ENCODE peak calls at places on chromosome 13, in nine cellular contexts. J, S, R, O, E, P, G, U and T are unnamed samples.
A peak's percentile ranks its signal among the peaks of the same experiment; 100 is the strongest.

GRCh38 chr13:40668335-40668734 is 1.9 kb upstream of the FOXO1 start:
- DNase-seq in J (peak; percentile 58), S (peak; percentile 29), R (peak; percentile 84), O (peak; percentile 57), E (peak; percentile 80), P (peak; percentile 39), G (no peak), U (no peak), T (no peak)

GRCh38 chr13:76720827-76721226 is 165.4 kb downstream of the KCTD12 start:
- DNase-seq in J (no peak), S (no peak), R (no peak), O (no peak), E (no peak), P (no peak), G (no peak), U (no peak), T (no peak)

GRCh38 chr13:42123600-42123999 is 75.2 kb downstream of the DGKH start:
- DNase-seq in J (no peak), S (no peak), R (no peak), O (no peak), E (no peak), P (no peak), G (no peak), U (no peak), T (no peak)

GRCh38 chr13:36282818-36283432 is 14.7 kb downstream of the CCDC169 start:
- DNase-seq in J (peak; percentile 41), S (peak; percentile 15), R (peak; percentile 31), O (peak; percentile 64), E (peak; percentile 72), P (peak; percentile 66), G (peak; percentile 2), U (peak; percentile 44), T (peak; percentile 60)

GRCh38 chr13:66069570-66069969 is 1160.6 kb downstream of the PCDH9 start:
- DNase-seq in J (no peak), S (no peak), R (no peak), O (no peak), E (no peak), P (no peak), G (no peak), U (no peak), T (no peak)

GRCh38 chr13:112771139-112771876 is 81.5 kb downstream of the ATP11A start:
- DNase-seq in J (no peak), S (no peak), R (no peak), O (no peak), E (no peak), P (no peak), G (no peak), U (no peak), T (no peak)

GRCh38 chr13:33494596-33495214 is 209.2 kb upstream of the STARD13 start:
- DNase-seq in J (no peak), S (no peak), R (no peak), O (peak; percentile 68), E (peak; percentile 20), P (peak; percentile 35), G (peak; percentile 64), U (no peak), T (peak; percentile 86)

GRCh38 chr13:39777527-39778061 is 122.1 kb downstream of the COG6 start:
- DNase-seq in J (peak; percentile 41), S (peak; percentile 9), R (peak; percentile 57), O (peak; percentile 91), E (peak; percentile 39), P (peak; percentile 38), G (peak; percentile 32), U (no peak), T (peak; percentile 86)

GRCh38 chr13:80871481-80871880 is 530.6 kb upstream of the SPRY2 start:
- DNase-seq in J (no peak), S (no peak), R (no peak), O (no peak), E (no peak), P (no peak), G (no peak), U (no peak), T (peak; percentile 82)

GRCh38 chr13:74889321-74889720 is 592.6 kb downstream of the TBC1D4 start:
- DNase-seq in J (no peak), S (no peak), R (no peak), O (no peak), E (no peak), P (no peak), G (no peak), U (no peak), T (peak; percentile 68)

GRCh38 chr13:30745917-30746686 is 10.8 kb downstream of the ALOX5AP start:
- DNase-seq in J (no peak), S (no peak), R (no peak), O (no peak), E (no peak), P (peak; percentile 24), G (no peak), U (peak; percentile 19), T (no peak)
- H3K4me2 ChIP-seq in J (no peak overlapping the region), S (no peak overlapping the region), R (no peak overlapping the region), O (no peak overlapping the region), E (no peak overlapping the region), P (peak overlapping the region; percentile 51), G (no peak overlapping the region), U (no peak overlapping the region), T (no peak overlapping the region)

GRCh38 chr13:111646464-111646855 is 326.0 kb downstream of the TEX29 start:
- DNase-seq in J (no peak), S (no peak), R (no peak), O (no peak), E (no peak), P (no peak), G (no peak), U (no peak), T (no peak)

GRCh38 chr13:111645198-111645597 is 324.8 kb downstream of the TEX29 start:
- DNase-seq in J (no peak), S (no peak), R (no peak), O (no peak), E (no peak), P (no peak), G (no peak), U (no peak), T (no peak)

GRCh38 chr13:111644750-111645149 is 324.3 kb downstream of the TEX29 start:
- DNase-seq in J (no peak), S (no peak), R (no peak), O (no peak), E (no peak), P (no peak), G (no peak), U (no peak), T (no peak)

GRCh38 chr13:111642156-111642767 is 321.8 kb downstream of the TEX29 start:
- DNase-seq in J (no peak), S (no peak), R (no peak), O (no peak), E (no peak), P (no peak), G (no peak), U (no peak), T (no peak)

DNA sequence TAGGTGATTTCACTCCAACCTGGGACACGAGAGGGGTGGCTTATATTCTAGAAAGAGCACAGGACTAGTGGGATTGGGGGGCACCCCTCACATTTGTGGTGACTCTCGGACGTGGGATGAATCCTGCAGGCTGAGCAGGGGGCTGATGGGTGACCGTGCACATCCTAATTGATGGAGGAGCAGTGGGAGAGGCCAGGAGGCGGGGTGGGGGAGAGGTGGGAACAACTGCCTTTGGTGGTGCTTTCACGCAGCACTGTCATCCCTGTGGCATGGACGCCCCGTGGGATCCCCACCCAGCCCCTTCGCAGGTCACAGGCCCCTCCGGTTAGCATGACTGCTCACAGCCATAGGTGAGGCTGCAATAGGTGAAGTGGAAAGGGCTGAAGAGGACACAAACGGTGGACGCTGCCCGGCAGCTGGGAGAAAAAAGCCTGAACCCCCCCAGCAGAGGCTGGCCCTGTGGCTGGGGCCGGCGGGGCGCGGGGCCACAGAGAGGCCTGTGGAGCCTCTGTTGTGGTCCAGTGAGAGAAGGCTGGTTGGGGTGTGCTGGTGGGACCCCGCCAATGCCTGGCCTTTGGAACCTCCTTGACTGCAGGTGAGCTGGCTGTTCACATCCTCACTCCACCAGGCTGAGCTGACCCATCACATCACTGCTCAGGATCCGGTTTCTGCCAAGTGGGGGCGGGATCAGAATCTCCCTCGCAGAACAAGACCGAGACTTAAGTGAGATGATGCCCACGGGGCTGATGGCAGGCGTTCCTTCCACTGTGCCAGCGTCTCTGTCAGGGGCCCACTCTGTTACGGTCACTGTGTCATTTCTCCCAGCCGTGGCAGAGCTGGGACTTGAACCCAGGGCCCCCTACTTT is 325.4 kb downstream of the TEX29 start:
- DNase-seq in J (no peak), S (no peak), R (no peak), O (no peak), E (no peak), P (no peak), G (no peak), U (no peak), T (no peak)
- H3K4me3 ChIP-seq in J (no peak overlapping the region), S (no peak overlapping the region), R (no peak overlapping the region), O (no peak overlapping the region), E (no peak overlapping the region), P (no peak overlapping the region), G (no peak overlapping the region), U (no peak overlapping the region), T (no peak overlapping the region)

GRCh38 chr13:31242935-31243334 is 43.2 kb downstream of the B3GLCT start:
- DNase-seq in J (no peak), S (no peak), R (no peak), O (peak; percentile 27), E (no peak), P (no peak), G (no peak), U (no peak), T (no peak)
- TF ChIP-seq EZH2phosphoT487 in J (no peak), S (no peak), R (no peak), O (no peak), E (no peak), P (no peak), G (no peak), U (no peak), T (no peak)

GRCh38 chr13:109858319-109858718 is 71.9 kb upstream of the IRS2 start:
- DNase-seq in J (no peak), S (no peak), R (no peak), O (no peak), E (no peak), P (no peak), G (peak; percentile 26), U (no peak), T (peak; percentile 81)

GRCh38 chr13:109857325-109857724 is 70.9 kb upstream of the IRS2 start:
- DNase-seq in J (no peak), S (no peak), R (no peak), O (no peak), E (no peak), P (no peak), G (no peak), U (no peak), T (no peak)

GRCh38 chr13:109857803-109858202 is 71.4 kb upstream of the IRS2 start:
- DNase-seq in J (no peak), S (no peak), R (no peak), O (no peak), E (peak; percentile 42), P (no peak), G (no peak), U (no peak), T (no peak)

GRCh38 chr13:109859216-109859835 is 72.9 kb upstream of the IRS2 start:
- DNase-seq in J (no peak), S (no peak), R (no peak), O (no peak), E (no peak), P (no peak), G (no peak), U (no peak), T (no peak)

DNA sequence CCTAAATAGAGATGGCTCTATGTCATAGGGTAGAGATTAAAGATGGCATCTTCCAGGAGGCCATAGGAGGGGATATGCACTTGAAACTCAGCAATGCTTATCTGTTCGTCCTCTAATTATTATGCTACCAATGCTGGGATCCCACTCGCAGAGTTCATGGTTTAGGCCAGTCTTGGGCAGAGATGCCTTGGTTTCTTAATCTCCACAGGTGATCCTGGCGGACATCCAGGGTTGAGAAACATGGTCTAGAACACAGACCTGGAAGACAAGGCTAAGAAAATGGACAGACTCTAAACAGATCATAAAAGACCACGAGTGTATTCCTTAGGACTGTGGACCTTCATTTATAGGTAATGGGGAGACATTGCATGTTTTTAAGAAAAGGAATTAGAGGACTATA is 70.0 kb upstream of the IRS2 start:
- DNase-seq in J (no peak), S (no peak), R (no peak), O (no peak), E (no peak), P (no peak), G (no peak), U (no peak), T (no peak)
- H3K4me2 ChIP-seq in J (no peak overlapping the region), S (no peak overlapping the region), R (no peak overlapping the region), O (no peak overlapping the region), E (no peak overlapping the region), P (no peak overlapping the region), G (no peak overlapping the region), U (no peak overlapping the region), T (no peak overlapping the region)